ENCODE peak calls at places on chromosomes 3 and 15, in ten cellular contexts. R, U, I, C, Y, Q, F, D, S and G are unnamed samples.

GRCh38 chr15:65918936-65919335 is 49.6 kb downstream of the RAB11A start:
- DNase-seq in F (no peak), Q (no peak), D (no peak), S (no peak), C (no peak), R (no peak), I (no peak), U (no peak), Y (no peak), G (no peak)

GRCh38 chr15:48052871-48053383 is 67.9 kb upstream of the SLC24A5 start:
- DNase-seq in I (no peak), R (no peak), S (no peak), Q (no peak), F (no peak), U (no peak), D (no peak), C (no peak), Y (no peak), G (no peak)

GRCh38 chr3:33681667-33682066 is 36.4 kb downstream of the CLASP2 start:
- DNase-seq in D (no peak), Q (no peak), C (no peak), I (no peak), F (no peak), S (no peak), R (no peak), Y (no peak), U (no peak), G (no peak)

GRCh38 chr15:68415501-68416157 is 16.3 kb downstream of the ITGA11 start:
- DNase-seq in S (no peak), C (peak), R (no peak), Y (peak), I (no peak), D (no peak), U (no peak), Q (peak), F (no peak), G (no peak)

GRCh38 chr3:118445036-118445435 is 589.6 kb downstream of the IGSF11 start:
- DNase-seq in R (no peak), U (no peak), Q (no peak), C (no peak), D (no peak), S (no peak), I (no peak), Y (no peak), F (no peak), G (no peak)

GRCh38 chr3:73624363-73625123 is at the start of gene PDZRN3:
- DNase-seq in F (peak), S (no peak), D (peak), Q (peak), I (peak), U (peak), C (peak), R (peak), Y (peak), G (no peak)

GRCh38 chr3:73848173-73848751 is 223.5 kb upstream of the PDZRN3 start:
- DNase-seq in I (peak), Q (no peak), R (no peak), U (no peak), S (no peak), Y (no peak), F (peak), C (no peak), D (peak), G (no peak)

GRCh38 chr3:128385080-128385832 is 81.4 kb downstream of the DNAJB8 start:
- DNase-seq in S (no peak), Q (peak), D (peak), I (peak), F (peak), C (peak), Y (no peak), U (no peak), R (no peak), G (no peak)

GRCh38 chr3:136899622-136900158 is 37.7 kb downstream of the NCK1 start:
- DNase-seq in Y (no peak), F (no peak), C (no peak), U (no peak), R (no peak), D (no peak), Q (no peak), S (no peak), I (no peak), G (peak)

GRCh38 chr3:138063416-138063815 is 52.0 kb downstream of the DZIP1L start:
- DNase-seq in I (no peak), Y (no peak), U (no peak), R (no peak), D (no peak), S (no peak), C (no peak), Q (no peak), F (no peak), G (no peak)

GRCh38 chr3:127131625-127132170 is 61.2 kb upstream of the PRR23E start:
- DNase-seq in F (no peak), C (no peak), D (no peak), R (no peak), Q (peak), S (no peak), U (no peak), I (no peak), Y (no peak), G (no peak)

GRCh38 chr3:41502461-41502860 is 303.2 kb downstream of the CTNNB1 start:
- DNase-seq in Y (no peak), F (no peak), U (no peak), R (no peak), C (no peak), D (no peak), I (no peak), S (no peak), Q (no peak), G (no peak)

GRCh38 chr3:42080452-42080872 is 10.7 kb upstream of the TRAK1 start:
- DNase-seq in R (no peak), S (no peak), U (no peak), D (peak), C (peak), I (peak), F (peak), Q (peak), Y (peak), G (peak)

GRCh38 chr3:108495717-108496116 is 14.7 kb downstream of the MYH15 start:
- DNase-seq in F (no peak), Y (no peak), U (no peak), S (no peak), C (no peak), I (no peak), D (no peak), Q (no peak), R (no peak), G (no peak)

GRCh38 chr3:108489776-108490175 is 20.6 kb downstream of the MYH15 start:
- DNase-seq in F (peak), C (no peak), Y (peak), Q (no peak), R (peak), D (peak), I (peak), U (peak), S (peak), G (peak)

GRCh38 chr3:108497271-108497670 is 13.1 kb downstream of the MYH15 start:
- DNase-seq in Q (no peak), I (no peak), R (no peak), S (no peak), C (no peak), D (no peak), U (no peak), Y (no peak), F (no peak), G (no peak)

GRCh38 chr3:108494862-108495531 is 15.4 kb downstream of the MYH15 start:
- DNase-seq in Q (no peak), I (peak), F (no peak), S (no peak), C (no peak), Y (no peak), U (no peak), R (no peak), D (no peak), G (no peak)

GRCh38 chr3:108493862-108494261 is 16.5 kb downstream of the MYH15 start:
- DNase-seq in Y (peak), Q (no peak), R (no peak), I (no peak), D (peak), C (no peak), U (no peak), S (no peak), F (peak), G (peak)
- TF ChIP-seq CTCF in Y (no peak), Q (no peak), R (no peak), I (peak), D (peak), C (no peak), U (no peak), S (peak), F (peak), G (no peak)

GRCh38 chr15:50148362-50148963 is 29.4 kb upstream of the ATP8B4 start:
- DNase-seq in F (peak), D (peak), Q (no peak), I (peak), C (no peak), S (peak), Y (peak), U (peak), R (peak), G (no peak)
- TF ChIP-seq CTCF in F (peak), D (peak), Q (no peak), I (peak), C (no peak), S (peak), Y (peak), U (peak), R (peak), G (no peak)

GRCh38 chr15:62644874-62645755 is 397.4 kb upstream of the TPM1 start:
- DNase-seq in C (no peak), R (no peak), Q (no peak), Y (no peak), F (no peak), D (no peak), S (no peak), U (no peak), I (no peak), G (no peak)

GRCh38 chr15:62647195-62647865 is 395.2 kb upstream of the TPM1 start:
- DNase-seq in S (no peak), F (peak), C (no peak), I (peak), R (no peak), Y (peak), D (peak), Q (no peak), U (no peak), G (no peak)

GRCh38 chr15:62653122-62653521 is 389.4 kb upstream of the TPM1 start:
- DNase-seq in Y (no peak), U (no peak), I (no peak), C (no peak), Q (no peak), D (no peak), F (no peak), R (no peak), S (no peak), G (no peak)

GRCh38 chr15:62649793-62650420 is 392.6 kb upstream of the TPM1 start:
- DNase-seq in U (no peak), F (no peak), Y (no peak), R (no peak), Q (no peak), D (peak), S (no peak), I (peak), C (peak), G (peak)

DNA sequence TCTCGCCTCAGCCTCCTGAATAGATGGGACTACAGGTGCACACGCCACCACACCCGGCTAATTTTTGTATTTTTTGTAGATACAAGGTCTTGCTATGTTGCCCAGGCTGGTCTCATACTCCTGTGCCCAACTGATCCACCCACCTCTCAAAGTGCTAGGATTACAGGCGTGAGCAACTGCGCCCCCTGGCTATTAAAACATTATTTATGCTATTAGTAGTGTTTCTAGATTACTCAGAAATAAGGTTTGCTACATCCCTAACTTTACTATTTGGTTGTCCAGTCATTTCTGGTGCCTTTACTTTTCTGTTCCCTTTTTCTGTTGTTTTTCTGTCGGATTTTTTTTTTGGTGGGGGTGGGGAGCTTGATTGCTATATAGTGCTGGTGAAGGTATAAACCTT is 393.6 kb upstream of the TPM1 start:
- DNase-seq in C (no peak), F (no peak), Y (no peak), Q (no peak), D (peak), I (peak), R (no peak), U (no peak), S (peak), G (no peak)
- TF ChIP-seq CTCF in C (no peak), F (peak), Y (peak), Q (no peak), D (peak), I (peak), R (peak), U (no peak), S (peak), G (no peak)

DNA sequence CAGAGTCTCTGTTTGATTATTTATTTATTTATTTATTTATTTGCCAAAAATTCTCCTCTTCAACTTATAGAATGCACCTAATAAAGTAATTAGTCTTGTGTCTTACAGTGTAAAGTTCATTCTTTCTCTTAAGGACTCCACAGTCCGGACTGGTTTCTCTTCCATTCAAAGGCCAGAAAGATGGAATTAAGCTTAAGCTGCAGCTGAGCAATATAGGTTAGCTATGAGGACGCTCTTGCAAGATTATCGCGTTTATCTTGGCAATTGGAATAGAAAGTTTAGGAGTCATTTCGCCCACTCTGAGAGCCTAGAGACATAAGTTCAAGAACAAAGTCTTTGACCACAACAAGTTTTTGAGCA is 15.0 kb downstream of the TAGLN3 start:
- DNase-seq in F (no peak), Q (no peak), D (no peak), R (no peak), I (no peak), S (no peak), C (no peak), U (no peak), Y (no peak), G (no peak)
- TF ChIP-seq CTCF in F (peak), Q (no peak), D (no peak), R (no peak), I (no peak), S (peak), C (no peak), U (no peak), Y (no peak), G (no peak)

GRCh38 chr3:58000713-58001467 is 7.3 kb upstream of the FLNB start:
- DNase-seq in C (no peak), U (no peak), S (no peak), D (no peak), I (no peak), R (no peak), Q (no peak), Y (peak), F (no peak), G (no peak)

GRCh38 chr3:58005662-58006061 is 2.6 kb upstream of the FLNB start:
- DNase-seq in R (no peak), F (peak), Y (no peak), U (no peak), C (no peak), Q (no peak), S (no peak), D (peak), I (no peak), G (no peak)

GRCh38 chr3:58004972-58005371 is 3.2 kb upstream of the FLNB start:
- DNase-seq in C (no peak), F (peak), R (no peak), D (no peak), Y (no peak), Q (no peak), I (no peak), S (no peak), U (no peak), G (no peak)

GRCh38 chr3:58001979-58002378 is 6.2 kb upstream of the FLNB start:
- DNase-seq in I (no peak), C (no peak), U (no peak), S (no peak), F (no peak), Q (no peak), D (no peak), R (no peak), Y (no peak), G (no peak)

GRCh38 chr3:58003093-58003492 is 5.1 kb upstream of the FLNB start:
- DNase-seq in C (no peak), F (no peak), R (no peak), Q (no peak), U (no peak), Y (no peak), S (no peak), D (no peak), I (no peak), G (no peak)
- TF ChIP-seq CTCF in C (no peak), F (no peak), R (no peak), Q (no peak), U (no peak), Y (no peak), S (no peak), D (no peak), I (no peak), G (no peak)

GRCh38 chr15:63166219-63166618 is 8.9 kb upstream of the RPS27L start:
- DNase-seq in Y (no peak), D (peak), F (peak), R (no peak), U (no peak), C (no peak), S (peak), I (peak), Q (no peak), G (no peak)
- TF ChIP-seq CTCF in Y (no peak), D (peak), F (peak), R (no peak), U (no peak), C (no peak), S (peak), I (peak), Q (no peak), G (peak)